ENCODE peak calls at places on chromosomes 6 and 20, in four cellular contexts. F, U, V and W are unnamed samples.

GRCh38 chr20:11941593-11942261 is 24.0 kb downstream of the BTBD3 start:
- DNase-seq in F (no peak), V (no peak), U (no peak), W (no peak)

GRCh38 chr6:90216081-90216977 is 80.3 kb downstream of the BACH2 start:
- DNase-seq in V (no peak), U (no peak), F (peak), W (no peak)

GRCh38 chr6:30461055-30461454 is 28.3 kb upstream of the HLA-E start:
- DNase-seq in U (no peak), V (no peak), F (no peak), W (no peak)

GRCh38 chr6:129481706-129482105 is 228.3 kb downstream of the ARHGAP18 start:
- DNase-seq in V (no peak), F (peak), U (no peak), W (no peak)

GRCh38 chr6:159966981-159967380 is 1.9 kb upstream of the IGF2R start:
- DNase-seq in F (peak), U (no peak), V (no peak), W (no peak)

GRCh38 chr6:64520050-64520449 is 884.4 kb downstream of the PHF3 start:
- DNase-seq in U (no peak), F (peak), V (peak), W (no peak)

GRCh38 chr6:35581633-35582032 is 68.9 kb upstream of the TULP1 start:
- DNase-seq in V (no peak), U (no peak), F (no peak), W (no peak)

GRCh38 chr20:41329435-41330342 is 10.9 kb upstream of the LPIN3 start:
- DNase-seq in F (peak), U (peak), V (peak), W (no peak)

GRCh38 chr20:42435230-42435629 is 754.5 kb downstream of the PTPRT start:
- DNase-seq in U (no peak), F (no peak), V (no peak), W (no peak)

GRCh38 chr6:36028088-36028886 is 679 bp downstream of the MAPK14 start:
- DNase-seq in F (no peak), V (no peak), U (peak), W (no peak)

GRCh38 chr6:134622382-134623173 is 304.7 kb upstream of the SGK1 start:
- DNase-seq in U (no peak), V (no peak), F (no peak), W (no peak)

GRCh38 chr20:32477594-32478512 is 107.3 kb downstream of the NOL4L start:
- DNase-seq in F (peak), V (no peak), U (no peak), W (no peak)

GRCh38 chr6:55836481-55836880 is 38.9 kb downstream of the BMP5 start:
- DNase-seq in F (no peak), U (no peak), V (no peak), W (peak)

GRCh38 chr20:50921055-50921454 is 10.2 kb downstream of the ADNP start:
- DNase-seq in F (peak), U (no peak), V (no peak), W (no peak)

GRCh38 chr6:92617726-92618125 is 801.6 kb downstream of the EPHA7 start:
- DNase-seq in V (no peak), F (no peak), U (no peak), W (no peak)

GRCh38 chr6:34065470-34066283 is 80.2 kb downstream of the GRM4 start:
- DNase-seq in F (no peak), V (no peak), U (no peak), W (no peak)

GRCh38 chr6:14816106-14816864 is 429.6 kb upstream of the JARID2 start:
- DNase-seq in U (no peak), F (no peak), V (no peak), W (no peak)